ENCODE peak calls at places on chromosomes 13 and 19, in six cellular contexts. N is uterus, X is keratinocyte, J is AG04450, F is cardiac fibroblast, M is tibial artery. D is an unnamed sample.

GRCh38 chr13:36986462-36987240 is 12.5 kb downstream of the ALG5 start:
- DNase-seq in N (no peak), X (peak), J (no peak), F (peak), M (no peak), D (peak)

GRCh38 chr19:36572593-36573019 is 486 bp downstream of the ZNF529 start:
- DNase-seq in N (no peak), X (no peak), J (no peak), F (no peak), M (no peak), D (no peak)

GRCh38 chr13:25816239-25816638 is 235.6 kb downstream of the SHISA2 start:
- DNase-seq in N (no peak), X (no peak), J (no peak), F (no peak), M (no peak), D (no peak)

GRCh38 chr13:112997188-112998135 is 28.4 kb downstream of the MCF2L start:
- DNase-seq in N (no peak), X (no peak), J (no peak), F (no peak), M (no peak), D (no peak)

GRCh38 chr19:54995561-54995960 is 29.4 kb downstream of the NLRP2 start:
- DNase-seq in N (no peak), X (no peak), J (no peak), F (no peak), M (no peak), D (no peak)

GRCh38 chr13:50654341-50654740 is 189.2 kb downstream of the DLEU7 start:
- DNase-seq in N (no peak), X (no peak), J (no peak), F (no peak), M (no peak), D (no peak)

GRCh38 chr13:45728759-45729158 is 26.6 kb downstream of the CBY2 start:
- DNase-seq in N (no peak), X (no peak), J (no peak), F (no peak), M (no peak), D (no peak)

GRCh38 chr19:49362926-49363264 is 679 bp upstream of the TEAD2 start:
- DNase-seq in N (peak), X (no peak), J (no peak), F (no peak), M (peak), D (no peak)

GRCh38 chr19:35224681-35225604 is 3.6 kb downstream of the FAM187B start:
- DNase-seq in N (no peak), X (no peak), J (no peak), F (no peak), M (no peak), D (no peak)

GRCh38 chr13:20451397-20451796 is 74.3 kb downstream of the CRYL1 start:
- DNase-seq in N (no peak), X (no peak), J (no peak), F (no peak), M (no peak), D (no peak)

GRCh38 chr13:101267656-101268055 is 148.7 kb downstream of the NALCN start:
- DNase-seq in N (no peak), X (no peak), J (no peak), F (peak), M (no peak), D (no peak)

GRCh38 chr13:114145256-114145655 is 12.8 kb upstream of the RASA3 start:
- DNase-seq in N (no peak), X (no peak), J (no peak), F (no peak), M (peak), D (no peak)

GRCh38 chr19:23440791-23441190 is 45.5 kb upstream of the ZNF91 start:
- DNase-seq in N (no peak), X (no peak), J (no peak), F (no peak), M (no peak), D (no peak)

GRCh38 chr13:73450583-73450982 is 391.8 kb downstream of the KLF5 start:
- DNase-seq in N (no peak), X (no peak), J (no peak), F (peak), M (no peak), D (no peak)

GRCh38 chr13:99528547-99528946 is 27.3 kb downstream of the TM9SF2 start:
- DNase-seq in N (no peak), X (no peak), J (no peak), F (no peak), M (no peak), D (no peak)

GRCh38 chr13:105538346-105538745 is 997.1 kb downstream of the EFNB2 start:
- DNase-seq in N (no peak), X (no peak), J (no peak), F (no peak), M (no peak), D (no peak)

GRCh38 chr13:102484329-102484728 is 82.5 kb upstream of the FGF14 start:
- DNase-seq in N (no peak), X (no peak), J (no peak), F (peak), M (no peak), D (no peak)

GRCh38 chr13:73223372-73223781 is 164.6 kb downstream of the KLF5 start:
- DNase-seq in N (no peak), X (no peak), J (no peak), F (no peak), M (no peak), D (no peak)

GRCh38 chr19:11323601-11324078 is 15.8 kb downstream of the RAB3D start:
- DNase-seq in N (no peak), X (no peak), J (no peak), F (no peak), M (no peak), D (no peak)

GRCh38 chr13:107587681-107588080 is 627.7 kb downstream of the LIG4 start:
- DNase-seq in N (no peak), X (no peak), J (no peak), F (no peak), M (no peak), D (no peak)

GRCh38 chr19:16338470-16339360 is 14.1 kb downstream of the KLF2 start:
- DNase-seq in N (no peak), X (no peak), J (peak), F (peak), M (no peak), D (peak)

GRCh38 chr19:12657966-12658365 is 8.6 kb downstream of the MAN2B1 start:
- DNase-seq in N (no peak), X (no peak), J (no peak), F (no peak), M (no peak), D (no peak)

GRCh38 chr13:110528911-110529310 is 32.6 kb downstream of the RAB20 start:
- DNase-seq in N (no peak), X (no peak), J (no peak), F (no peak), M (no peak), D (no peak)

GRCh38 chr19:42317535-42317934 is 4.4 kb downstream of the TMEM145 start:
- DNase-seq in N (no peak), X (no peak), J (no peak), F (no peak), M (no peak), D (no peak)

GRCh38 chr19:55273978-55274707 is 5.8 kb downstream of the HSPBP1 start:
- DNase-seq in N (no peak), X (no peak), J (no peak), F (no peak), M (no peak), D (no peak)

GRCh38 chr19:40717880-40718773 is 1.2 kb downstream of the ITPKC start:
- DNase-seq in N (peak), X (no peak), J (no peak), F (peak), M (peak), D (no peak)

GRCh38 chr19:33720155-33720493 is 76.5 kb upstream of the KCTD15 start:
- DNase-seq in N (no peak), X (no peak), J (no peak), F (no peak), M (no peak), D (no peak)

GRCh38 chr19:53881482-53882390 is at the start of gene PRKCG:
- DNase-seq in N (no peak), X (no peak), J (no peak), F (no peak), M (no peak), D (no peak)

GRCh38 chr19:48770734-48771472 is 15.6 kb downstream of the FGF21 start:
- DNase-seq in N (no peak), X (no peak), J (no peak), F (no peak), M (no peak), D (no peak)

DNA sequence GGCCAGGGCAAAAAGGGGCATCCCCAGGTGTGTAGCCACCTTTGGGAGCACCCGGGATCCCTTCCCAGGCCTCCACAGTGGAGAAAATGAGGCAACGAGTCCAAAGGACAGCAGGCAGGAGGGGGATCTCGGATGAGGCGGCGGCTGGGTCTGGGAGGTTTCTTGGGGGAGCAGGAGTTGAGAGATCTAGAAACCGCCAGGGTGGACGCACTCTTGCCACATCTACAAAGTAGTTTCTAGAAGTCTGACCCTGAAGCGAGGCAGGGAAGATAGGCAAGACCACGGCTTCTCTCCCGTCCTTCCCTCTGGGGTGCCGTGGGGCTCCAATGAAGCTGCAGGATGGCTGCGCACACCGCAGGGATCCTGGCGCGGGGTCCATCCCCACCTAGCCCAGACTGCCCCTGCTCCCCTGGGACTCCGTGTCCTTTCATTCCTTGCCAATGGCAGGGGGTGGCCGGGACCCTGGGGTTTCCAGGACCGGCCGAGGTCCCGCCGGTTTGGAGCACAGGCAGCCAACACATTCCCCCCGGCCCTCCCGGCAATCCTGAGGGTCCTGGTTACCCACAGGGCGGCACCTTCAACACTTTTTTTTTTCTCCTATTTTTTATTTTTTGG is 21.5 kb upstream of the ZBTB7A start:
- DNase-seq in N (no peak), X (no peak), J (no peak), F (no peak), M (no peak), D (no peak)
- H3K4me3 ChIP-seq in N (no peak), X (no peak), J (no peak), F (no peak), M (no peak), D (no peak)

GRCh38 chr19:13804830-13805683 is 9.8 kb downstream of the ZSWIM4 start:
- DNase-seq in N (no peak), X (no peak), J (no peak), F (no peak), M (no peak), D (no peak)
- TF ChIP-seq CTCF in N (peak), X (peak), J (peak), F (peak), M (peak), D (peak)

GRCh38 chr19:1511318-1511988 is 1.4 kb downstream of the ADAMTSL5 start:
- DNase-seq in N (no peak), X (no peak), J (no peak), F (no peak), M (no peak), D (no peak)
- H3K4me3 ChIP-seq in N (no peak), X (no peak), J (no peak), F (no peak), M (no peak), D (no peak)

DNA sequence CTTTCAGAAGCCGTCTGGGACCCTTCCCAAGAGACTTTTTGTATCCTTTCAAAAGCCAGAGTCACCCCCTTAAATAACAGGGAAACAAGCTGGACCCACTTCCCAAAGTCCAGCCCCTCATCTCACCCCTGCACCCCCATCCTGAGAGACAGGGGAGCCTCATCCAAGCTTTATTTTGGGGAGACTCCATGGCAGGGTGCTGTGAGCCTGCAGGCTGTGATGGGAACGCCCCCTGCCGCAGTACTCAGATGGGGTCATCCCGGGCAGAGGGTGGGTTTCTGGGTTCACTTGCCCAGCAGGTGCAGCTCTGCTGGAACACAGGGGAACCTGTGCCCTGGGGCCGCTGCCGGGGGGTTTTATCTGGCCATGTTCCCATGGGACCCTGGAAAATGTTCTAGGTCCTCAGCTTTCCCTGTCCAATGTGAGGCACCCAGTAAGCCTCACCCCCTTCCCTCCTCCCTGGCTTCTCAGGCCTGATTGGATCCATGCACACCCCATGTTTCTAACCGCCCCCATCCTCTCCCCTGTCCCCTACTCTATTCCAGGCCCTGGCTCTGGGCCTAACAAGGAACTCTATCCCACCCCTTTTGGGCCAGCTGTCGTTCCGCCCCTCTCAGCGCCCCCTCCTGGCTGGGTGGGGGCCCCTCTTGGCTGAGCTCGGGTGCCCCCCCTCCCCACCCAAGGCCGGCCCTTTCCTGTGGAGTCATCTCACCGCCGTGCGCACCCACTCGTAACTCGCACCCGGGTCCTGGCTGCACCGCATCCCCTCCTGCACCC is 1.0 kb downstream of the HIF3A start:
- DNase-seq in N (peak), X (no peak), J (no peak), F (peak), M (peak), D (no peak)
- TF ChIP-seq CTCF in N (no peak), X (no peak), J (no peak), F (peak), M (peak), D (no peak)

DNA sequence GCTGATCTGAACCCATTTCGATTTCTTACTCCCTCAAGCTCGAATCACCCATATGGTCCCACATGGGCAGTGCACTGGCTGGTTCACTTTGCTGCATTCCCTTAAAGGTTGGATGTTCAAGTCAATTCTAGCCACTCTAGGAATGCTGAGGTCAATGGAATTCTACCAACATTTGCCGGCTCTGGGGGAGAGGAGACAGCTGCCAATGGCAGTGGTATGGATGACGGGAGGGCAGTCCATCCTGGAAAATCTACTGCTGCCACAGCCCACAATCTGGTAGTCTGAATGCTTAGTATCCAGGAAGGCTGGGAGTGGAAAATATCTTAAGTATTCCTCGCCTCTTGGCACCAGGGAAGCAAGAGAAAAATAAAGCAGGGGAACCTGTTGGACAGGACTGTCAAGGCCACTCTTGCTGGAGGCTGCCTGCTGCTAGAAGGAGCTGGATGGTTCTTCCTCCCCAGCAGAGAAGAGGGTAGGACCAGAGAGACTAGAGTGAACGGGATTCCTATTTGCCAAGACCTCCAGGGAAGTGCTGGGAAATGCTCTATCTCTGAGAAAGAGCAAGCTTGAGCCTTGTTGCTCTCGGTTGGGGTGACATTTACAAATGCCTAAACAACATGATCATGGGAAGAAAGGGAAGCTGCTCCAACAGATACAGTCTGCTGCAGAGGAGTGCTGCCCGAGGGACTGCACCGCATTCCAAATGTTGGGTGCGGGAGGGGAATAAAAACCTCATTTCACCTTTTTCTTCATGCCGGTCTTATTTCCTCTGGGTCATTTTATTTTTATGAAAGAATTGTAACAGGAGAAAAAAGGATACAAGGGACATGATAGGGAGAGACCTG is 20.7 kb upstream of the HMGB1 start:
- DNase-seq in N (no peak), X (no peak), J (no peak), F (no peak), M (no peak), D (no peak)
- H3K4me3 ChIP-seq in N (no peak), X (no peak), J (no peak), F (no peak), M (no peak), D (no peak)

DNA sequence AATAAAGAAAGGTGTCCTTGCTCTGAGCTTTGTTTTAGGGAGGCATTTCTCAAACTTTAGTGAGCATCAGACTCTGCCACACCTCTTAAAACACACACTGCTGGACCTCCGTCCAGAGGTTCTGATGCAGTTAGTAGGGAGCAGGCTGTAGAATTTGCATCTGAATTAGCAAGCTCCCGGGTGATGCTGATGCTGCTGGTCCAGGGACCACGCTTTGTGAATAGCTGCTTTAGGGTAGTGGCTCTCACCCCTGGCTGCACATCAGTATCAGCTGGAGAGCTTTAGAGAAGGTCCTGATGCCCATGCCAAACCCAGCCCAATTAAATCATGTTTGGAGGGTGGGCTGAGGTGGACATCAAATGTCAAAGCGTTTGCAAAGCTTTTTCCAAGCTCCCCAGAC is 3.6 kb downstream of the HTR2A start:
- DNase-seq in N (no peak), X (no peak), J (no peak), F (no peak), M (no peak), D (no peak)
- TF ChIP-seq CTCF in N (no peak), X (no peak), J (no peak), F (no peak), M (no peak), D (no peak)

DNA sequence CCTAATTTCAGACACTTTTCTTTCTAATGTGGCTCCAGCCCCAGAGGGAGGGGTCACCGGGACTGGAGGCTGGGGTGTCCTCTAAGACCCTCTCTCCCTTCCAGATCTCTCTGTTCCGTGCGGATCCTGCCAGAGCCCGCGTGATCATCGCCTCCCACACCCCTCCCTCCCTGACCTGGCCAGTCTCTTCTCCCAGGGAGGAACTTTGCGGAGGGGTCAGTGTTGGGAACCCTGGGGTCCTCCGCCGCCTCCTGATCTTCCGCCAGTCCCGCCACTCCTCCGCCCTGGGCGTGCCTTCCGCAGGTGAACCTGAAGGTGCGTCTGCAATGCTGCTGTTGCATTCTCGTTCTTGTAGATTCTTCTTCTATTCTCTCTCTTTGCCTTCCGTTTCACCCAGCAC is 9.1 kb downstream of the SOX21 start:
- DNase-seq in N (no peak), X (no peak), J (no peak), F (no peak), M (no peak), D (no peak)
- H3K4me3 ChIP-seq in N (no peak), X (no peak), J (no peak), F (no peak), M (no peak), D (no peak)

D was measured in HFF-Myc.